ENCODE peak calls at places on chromosomes 13 and 19, in seven cellular contexts. One of them, this sample, is unnamed.

GRCh38 chr19:19526581-19527370 is 1.9 kb upstream of the YJEFN3 start:
- DNase-seq in T-helper 17 cell: no peak
- DNase-seq in omental fat pad: no peak
- DNase-seq in M059J: no peak
- DNase-seq in EH: no peak
- DNase-seq in Peyer's patch: no peak
- DNase-seq in GM10248: peak; percentile 60
- DNase-seq in this sample: no peak

GRCh38 chr13:63287926-63288325 is 1872.3 kb upstream of the PCDH20 start:
- DNase-seq in T-helper 17 cell: no peak
- DNase-seq in omental fat pad: no peak
- DNase-seq in M059J: peak; percentile 56
- DNase-seq in EH: peak; percentile 60
- DNase-seq in Peyer's patch: no peak
- DNase-seq in GM10248: no peak
- DNase-seq in this sample: no peak

GRCh38 chr19:2221918-2222317 is 14.2 kb downstream of the PLEKHJ1 start:
- DNase-seq in T-helper 17 cell: no peak
- DNase-seq in omental fat pad: no peak
- DNase-seq in M059J: no peak
- DNase-seq in EH: no peak
- DNase-seq in Peyer's patch: no peak
- DNase-seq in GM10248: no peak
- DNase-seq in this sample: no peak

GRCh38 chr19:43752287-43752875 is 2.4 kb downstream of the SMG9 start:
- DNase-seq in T-helper 17 cell: no peak
- DNase-seq in omental fat pad: no peak
- DNase-seq in M059J: no peak
- DNase-seq in EH: no peak
- DNase-seq in Peyer's patch: no peak
- DNase-seq in GM10248: no peak
- DNase-seq in this sample: no peak

GRCh38 chr13:39784347-39784746 is 128.9 kb downstream of the COG6 start:
- DNase-seq in T-helper 17 cell: no peak
- DNase-seq in omental fat pad: no peak
- DNase-seq in M059J: peak; percentile 65
- DNase-seq in EH: peak; percentile 44
- DNase-seq in Peyer's patch: no peak
- DNase-seq in GM10248: no peak
- DNase-seq in this sample: no peak

GRCh38 chr19:39403331-39404312 is 3.0 kb upstream of the ZFP36 start:
- DNase-seq in T-helper 17 cell: peak; percentile 97
- DNase-seq in omental fat pad: peak; percentile 98
- DNase-seq in M059J: peak; percentile 99
- DNase-seq in EH: peak; percentile 100
- DNase-seq in Peyer's patch: peak; percentile 98
- DNase-seq in GM10248: peak; percentile 77
- DNase-seq in this sample: peak; percentile 93

GRCh38 chr19:8017808-8018207 is 12.4 kb upstream of the ELAVL1 start:
- DNase-seq in T-helper 17 cell: peak; percentile 22
- DNase-seq in omental fat pad: no peak
- DNase-seq in M059J: no peak
- DNase-seq in EH: no peak
- DNase-seq in Peyer's patch: peak; percentile 56
- DNase-seq in GM10248: peak; percentile 75
- DNase-seq in this sample: no peak

GRCh38 chr13:26095846-26096245 is 44.0 kb upstream of the SHISA2 start:
- DNase-seq in T-helper 17 cell: no peak
- DNase-seq in omental fat pad: no peak
- DNase-seq in M059J: no peak
- DNase-seq in EH: no peak
- DNase-seq in Peyer's patch: no peak
- DNase-seq in GM10248: no peak
- DNase-seq in this sample: no peak

GRCh38 chr13:96851856-96852255 is 142.4 kb downstream of the OXGR1 start:
- DNase-seq in T-helper 17 cell: no peak
- DNase-seq in omental fat pad: no peak
- DNase-seq in M059J: no peak
- DNase-seq in EH: no peak
- DNase-seq in Peyer's patch: no peak
- DNase-seq in GM10248: no peak
- DNase-seq in this sample: no peak

GRCh38 chr13:46633416-46633815 is 80.4 kb downstream of the LRCH1 start:
- DNase-seq in T-helper 17 cell: no peak
- DNase-seq in omental fat pad: no peak
- DNase-seq in M059J: peak; percentile 79
- DNase-seq in EH: peak; percentile 93
- DNase-seq in Peyer's patch: no peak
- DNase-seq in GM10248: no peak
- DNase-seq in this sample: peak; percentile 21

GRCh38 chr13:112693831-112694497 is 4.1 kb downstream of the ATP11A start:
- DNase-seq in T-helper 17 cell: no peak
- DNase-seq in omental fat pad: no peak
- DNase-seq in M059J: peak; percentile 69
- DNase-seq in EH: peak; percentile 80
- DNase-seq in Peyer's patch: no peak
- DNase-seq in GM10248: no peak
- DNase-seq in this sample: peak; percentile 47

GRCh38 chr13:49620170-49620621 is 8.1 kb upstream of the ARL11 start:
- DNase-seq in T-helper 17 cell: no peak
- DNase-seq in omental fat pad: no peak
- DNase-seq in M059J: no peak
- DNase-seq in EH: peak; percentile 25
- DNase-seq in Peyer's patch: peak; percentile 63
- DNase-seq in GM10248: peak; percentile 73
- DNase-seq in this sample: no peak

GRCh38 chr19:33461256-33462111 is 60.1 kb downstream of the PEPD start:
- DNase-seq in T-helper 17 cell: no peak
- DNase-seq in omental fat pad: no peak
- DNase-seq in M059J: no peak
- DNase-seq in EH: no peak
- DNase-seq in Peyer's patch: no peak
- DNase-seq in GM10248: no peak
- DNase-seq in this sample: no peak

GRCh38 chr13:48678316-48678715 is 24.6 kb downstream of the CYSLTR2 start:
- DNase-seq in T-helper 17 cell: no peak
- DNase-seq in omental fat pad: no peak
- DNase-seq in M059J: no peak
- DNase-seq in EH: no peak
- DNase-seq in Peyer's patch: no peak
- DNase-seq in GM10248: no peak
- DNase-seq in this sample: no peak

GRCh38 chr13:48962281-48962680 is 13.4 kb upstream of the FNDC3A start:
- DNase-seq in T-helper 17 cell: no peak
- DNase-seq in omental fat pad: no peak
- DNase-seq in M059J: peak; percentile 35
- DNase-seq in EH: no peak
- DNase-seq in Peyer's patch: no peak
- DNase-seq in GM10248: no peak
- DNase-seq in this sample: peak; percentile 70